ENCODE peak calls at places on chromosomes 7 and 10, in eight cellular contexts. O is activated CD8-positive, alpha-beta memory T cell treated with anti-CD3 and anti-CD28 coated beads for 1 hour; Q is HEK293T; R is sigmoid colon; D is GM10248; Z is EH; F is stimulated activated CD8-positive, alpha-beta memory T cell treated with anti-CD3 and anti-CD28 coated beads, Interleukin-4, amount 100 ng/mL, for 48 hours; Y is neural crest cell. A is an unnamed sample.

GRCh38 chr7:80588591-80588990 is 49.9 kb upstream of the CD36 start:
- DNase-seq in O (no peak), Q (no peak), R (no peak), D (no peak), Z (peak), F (no peak), Y (no peak), A (no peak)

GRCh38 chr10:93074137-93074596 is 474 bp downstream of the CYP26A1 start:
- DNase-seq in O (no peak), Q (peak), R (no peak), D (no peak), Z (peak), F (peak), Y (no peak), A (no peak)

GRCh38 chr10:88260329-88261051 is 322.6 kb downstream of the RNLS start:
- DNase-seq in O (no peak), Q (no peak), R (no peak), D (peak), Z (no peak), F (no peak), Y (no peak), A (no peak)

GRCh38 chr10:3948843-3949242 is 163.8 kb upstream of the KLF6 start:
- DNase-seq in O (peak), Q (no peak), R (no peak), D (no peak), Z (peak), F (peak), Y (no peak), A (no peak)

GRCh38 chr10:8047452-8048280 is 6.8 kb upstream of the GATA3 start:
- DNase-seq in O (no peak), Q (no peak), R (no peak), D (no peak), Z (no peak), F (peak), Y (no peak), A (no peak)

GRCh38 chr7:121610243-121610642 is 214.1 kb upstream of the FAM3C start:
- DNase-seq in O (no peak), Q (no peak), R (no peak), D (no peak), Z (no peak), F (no peak), Y (no peak), A (no peak)

GRCh38 chr10:111148025-111148424 is 71.2 kb downstream of the ADRA2A start:
- DNase-seq in O (no peak), Q (no peak), R (no peak), D (no peak), Z (no peak), F (no peak), Y (no peak), A (no peak)

GRCh38 chr10:132460691-132461090 is 63.7 kb downstream of the PWWP2B start:
- DNase-seq in O (no peak), Q (no peak), R (no peak), D (no peak), Z (no peak), F (no peak), Y (no peak), A (no peak)

GRCh38 chr7:129845972-129846327 is 106.8 kb downstream of the UBE2H start:
- DNase-seq in O (no peak), Q (no peak), R (no peak), D (no peak), Z (peak), F (no peak), Y (no peak), A (no peak)

GRCh38 chr10:133336131-133337078 is at the start of gene CALY:
- DNase-seq in O (peak), Q (peak), R (no peak), D (peak), Z (no peak), F (peak), Y (peak), A (peak)

GRCh38 chr10:28914721-28915120 is 237.4 kb downstream of the BAMBI start:
- DNase-seq in O (no peak), Q (no peak), R (no peak), D (no peak), Z (peak), F (no peak), Y (no peak), A (no peak)

GRCh38 chr7:113904521-113904920 is 14.3 kb downstream of the PPP1R3A start:
- DNase-seq in O (no peak), Q (no peak), R (no peak), D (no peak), Z (no peak), F (no peak), Y (no peak), A (no peak)

GRCh38 chr10:79608505-79609375 is 2.0 kb upstream of the SFTPA1 start:
- DNase-seq in O (no peak), Q (peak), R (peak), D (peak), Z (peak), F (peak), Y (peak), A (no peak)

GRCh38 chr7:151690597-151690996 is 170.9 kb upstream of the RHEB start:
- DNase-seq in O (no peak), Q (no peak), R (no peak), D (no peak), Z (peak), F (no peak), Y (no peak), A (no peak)